ENCODE peak calls at places on chromosomes 5 and 9, in five cellular contexts. R is A549, E is iris pigment epithelial cell, B is Caco-2, S is left cardiac atrium. U is an unnamed sample.

GRCh38 chr5:13477118-13477737 is 467.3 kb downstream of the DNAH5 start:
- DNase-seq in R (no peak), E (peak), B (no peak), S (no peak), U (no peak)

GRCh38 chr9:107976767-107977166 is 487.2 kb upstream of the KLF4 start:
- DNase-seq in R (no peak), E (no peak), B (no peak), S (peak), U (no peak)

GRCh38 chr5:52668544-52669185 is 119.1 kb upstream of the ITGA1 start:
- DNase-seq in R (no peak), E (no peak), B (no peak), S (no peak), U (no peak)

GRCh38 chr9:4430492-4431261 is 59.6 kb upstream of the SLC1A1 start:
- DNase-seq in R (no peak), E (peak), B (no peak), S (no peak), U (no peak)

GRCh38 chr9:133733421-133734250 is 4.5 kb downstream of the SARDH start:
- DNase-seq in R (no peak), E (no peak), B (no peak), S (no peak), U (no peak)

GRCh38 chr5:16127865-16128544 is 51.6 kb downstream of the MARCHF11 start:
- DNase-seq in R (no peak), E (no peak), B (no peak), S (no peak), U (no peak)

GRCh38 chr9:114908104-114908621 is 22.2 kb downstream of the TNFSF8 start:
- DNase-seq in R (peak), E (peak), B (peak), S (no peak), U (no peak)

GRCh38 chr9:37302277-37302676 is 120.2 kb upstream of the GRHPR start:
- DNase-seq in R (no peak), E (no peak), B (no peak), S (no peak), U (no peak)

GRCh38 chr5:79035237-79035636 is 34.2 kb downstream of the DMGDH start:
- DNase-seq in R (no peak), E (no peak), B (no peak), S (no peak), U (no peak)

GRCh38 chr9:80061940-80062339 is 490.2 kb downstream of the TLE4 start:
- DNase-seq in R (no peak), E (peak), B (no peak), S (no peak), U (no peak)

GRCh38 chr9:137989999-137990715 is 112.6 kb downstream of the CACNA1B start:
- DNase-seq in R (no peak), E (no peak), B (no peak), S (no peak), U (no peak)

GRCh38 chr5:38515648-38516047 is 40.8 kb downstream of the LIFR start:
- DNase-seq in R (no peak), E (peak), B (peak), S (no peak), U (no peak)

GRCh38 chr9:135770771-135771170 is 68.8 kb downstream of the KCNT1 start:
- DNase-seq in R (no peak), E (no peak), B (no peak), S (no peak), U (no peak)

GRCh38 chr5:107869459-107870115 is 198.8 kb upstream of the EFNA5 start:
- DNase-seq in R (peak), E (peak), B (no peak), S (no peak), U (no peak)

GRCh38 chr9:33880562-33881089 is 63.7 kb downstream of the UBE2R2 start:
- DNase-seq in R (no peak), E (no peak), B (no peak), S (no peak), U (no peak)

GRCh38 chr5:147756566-147756965 is 26.0 kb downstream of the JAKMIP2 start:
- DNase-seq in R (no peak), E (no peak), B (no peak), S (no peak), U (no peak)

U was measured in effector memory CD8-positive, alpha-beta T cell.